ENCODE peak calls at places on chromosomes 6 and 20, in five cellular contexts. One of them, this sample, is unnamed.

GRCh38 chr20:62701161-62702007 is 7.3 kb upstream of the NTSR1 start:
- DNase-seq in stimulated activated CD4-positive, alpha-beta T cell treated with anti-CD3 and anti-CD28 coated beads, Interleukin-1b, Interleukin-23, amount 100 ng/mL, for 24 hours: no peak
- DNase-seq in HS-5: no peak
- DNase-seq in NCI-H146: no peak
- DNase-seq in neuronal stem cell: no peak
- DNase-seq in this sample: peak; percentile 82

GRCh38 chr6:16316741-16317251 is 78.4 kb downstream of the GMPR start:
- DNase-seq in stimulated activated CD4-positive, alpha-beta T cell treated with anti-CD3 and anti-CD28 coated beads, Interleukin-1b, Interleukin-23, amount 100 ng/mL, for 24 hours: no peak
- DNase-seq in HS-5: no peak
- DNase-seq in NCI-H146: peak; percentile 71
- DNase-seq in neuronal stem cell: no peak
- DNase-seq in this sample: peak; percentile 86

GRCh38 chr6:8589941-8590676 is 154.8 kb upstream of the SLC35B3 start:
- DNase-seq in NCI-H146: peak; percentile 9
- DNase-seq in neuronal stem cell: no peak
- DNase-seq in stimulated activated CD4-positive, alpha-beta T cell treated with anti-CD3 and anti-CD28 coated beads, Interleukin-1b, Interleukin-23, amount 100 ng/mL, for 24 hours: no peak
- DNase-seq in HS-5: no peak
- DNase-seq in this sample: no peak

GRCh38 chr6:16257999-16258708 is 19.8 kb downstream of the GMPR start:
- DNase-seq in stimulated activated CD4-positive, alpha-beta T cell treated with anti-CD3 and anti-CD28 coated beads, Interleukin-1b, Interleukin-23, amount 100 ng/mL, for 24 hours: no peak
- DNase-seq in neuronal stem cell: no peak
- DNase-seq in HS-5: no peak
- DNase-seq in NCI-H146: no peak
- DNase-seq in this sample: peak; percentile 62

GRCh38 chr20:51447097-51447764 is 95.3 kb downstream of the NFATC2 start:
- DNase-seq in stimulated activated CD4-positive, alpha-beta T cell treated with anti-CD3 and anti-CD28 coated beads, Interleukin-1b, Interleukin-23, amount 100 ng/mL, for 24 hours: no peak
- DNase-seq in HS-5: peak; percentile 100
- DNase-seq in NCI-H146: no peak
- DNase-seq in neuronal stem cell: peak; percentile 35
- DNase-seq in this sample: peak; percentile 94

GRCh38 chr6:34958748-34959147 is 69.7 kb downstream of the ANKS1A start:
- DNase-seq in NCI-H146: no peak
- DNase-seq in stimulated activated CD4-positive, alpha-beta T cell treated with anti-CD3 and anti-CD28 coated beads, Interleukin-1b, Interleukin-23, amount 100 ng/mL, for 24 hours: no peak
- DNase-seq in neuronal stem cell: no peak
- DNase-seq in HS-5: no peak
- DNase-seq in this sample: no peak

GRCh38 chr20:58069207-58069606 is 159.2 kb downstream of the ANKRD60 start:
- DNase-seq in neuronal stem cell: no peak
- DNase-seq in HS-5: no peak
- DNase-seq in NCI-H146: no peak
- DNase-seq in stimulated activated CD4-positive, alpha-beta T cell treated with anti-CD3 and anti-CD28 coated beads, Interleukin-1b, Interleukin-23, amount 100 ng/mL, for 24 hours: no peak
- DNase-seq in this sample: no peak

GRCh38 chr6:5457983-5458683 is 196.8 kb downstream of the FARS2 start:
- DNase-seq in stimulated activated CD4-positive, alpha-beta T cell treated with anti-CD3 and anti-CD28 coated beads, Interleukin-1b, Interleukin-23, amount 100 ng/mL, for 24 hours: no peak
- DNase-seq in HS-5: no peak
- DNase-seq in NCI-H146: peak; percentile 46
- DNase-seq in neuronal stem cell: no peak
- DNase-seq in this sample: no peak

GRCh38 chr6:83053678-83054077 is 12.0 kb downstream of the UBE3D start:
- DNase-seq in stimulated activated CD4-positive, alpha-beta T cell treated with anti-CD3 and anti-CD28 coated beads, Interleukin-1b, Interleukin-23, amount 100 ng/mL, for 24 hours: no peak
- DNase-seq in neuronal stem cell: no peak
- DNase-seq in HS-5: no peak
- DNase-seq in NCI-H146: no peak
- DNase-seq in this sample: no peak

GRCh38 chr6:113879186-113880096 is 22.3 kb downstream of the MARCKS start:
- DNase-seq in NCI-H146: peak; percentile 75
- DNase-seq in neuronal stem cell: peak; percentile 31
- DNase-seq in HS-5: no peak
- DNase-seq in stimulated activated CD4-positive, alpha-beta T cell treated with anti-CD3 and anti-CD28 coated beads, Interleukin-1b, Interleukin-23, amount 100 ng/mL, for 24 hours: no peak
- DNase-seq in this sample: no peak

GRCh38 chr6:52577778-52578473 is 1.1 kb upstream of the TRAM2 start:
- DNase-seq in neuronal stem cell: no peak
- DNase-seq in NCI-H146: no peak
- DNase-seq in HS-5: no peak
- DNase-seq in stimulated activated CD4-positive, alpha-beta T cell treated with anti-CD3 and anti-CD28 coated beads, Interleukin-1b, Interleukin-23, amount 100 ng/mL, for 24 hours: no peak
- DNase-seq in this sample: no peak

GRCh38 chr6:163579111-163579879 is 164.8 kb downstream of the QKI start:
- DNase-seq in NCI-H146: no peak
- DNase-seq in stimulated activated CD4-positive, alpha-beta T cell treated with anti-CD3 and anti-CD28 coated beads, Interleukin-1b, Interleukin-23, amount 100 ng/mL, for 24 hours: no peak
- DNase-seq in HS-5: no peak
- DNase-seq in neuronal stem cell: no peak
- DNase-seq in this sample: no peak

GRCh38 chr6:46221221-46221793 is 50.5 kb upstream of the ENPP5 start:
- DNase-seq in NCI-H146: no peak
- DNase-seq in HS-5: peak; percentile 9
- DNase-seq in neuronal stem cell: peak; percentile 32
- DNase-seq in stimulated activated CD4-positive, alpha-beta T cell treated with anti-CD3 and anti-CD28 coated beads, Interleukin-1b, Interleukin-23, amount 100 ng/mL, for 24 hours: no peak
- DNase-seq in this sample: no peak

GRCh38 chr20:59829415-59830106 is 103.9 kb downstream of the SYCP2 start:
- DNase-seq in stimulated activated CD4-positive, alpha-beta T cell treated with anti-CD3 and anti-CD28 coated beads, Interleukin-1b, Interleukin-23, amount 100 ng/mL, for 24 hours: no peak
- DNase-seq in NCI-H146: no peak
- DNase-seq in neuronal stem cell: no peak
- DNase-seq in HS-5: no peak
- DNase-seq in this sample: peak; percentile 55

GRCh38 chr6:47309326-47310130 is at the start of gene TNFRSF21:
- DNase-seq in HS-5: peak; percentile 65
- DNase-seq in stimulated activated CD4-positive, alpha-beta T cell treated with anti-CD3 and anti-CD28 coated beads, Interleukin-1b, Interleukin-23, amount 100 ng/mL, for 24 hours: peak; percentile 76
- DNase-seq in NCI-H146: peak; percentile 95
- DNase-seq in neuronal stem cell: peak; percentile 88
- DNase-seq in this sample: peak; percentile 97

GRCh38 chr6:43861212-43861918 is 91.4 kb downstream of the VEGFA start:
- DNase-seq in NCI-H146: no peak
- DNase-seq in HS-5: no peak
- DNase-seq in neuronal stem cell: no peak
- DNase-seq in stimulated activated CD4-positive, alpha-beta T cell treated with anti-CD3 and anti-CD28 coated beads, Interleukin-1b, Interleukin-23, amount 100 ng/mL, for 24 hours: no peak
- DNase-seq in this sample: no peak

GRCh38 chr6:127457444-127458064 is 1.6 kb downstream of the KIAA0408 start:
- DNase-seq in stimulated activated CD4-positive, alpha-beta T cell treated with anti-CD3 and anti-CD28 coated beads, Interleukin-1b, Interleukin-23, amount 100 ng/mL, for 24 hours: no peak
- DNase-seq in neuronal stem cell: no peak
- DNase-seq in NCI-H146: no peak
- DNase-seq in HS-5: no peak
- DNase-seq in this sample: no peak

GRCh38 chr20:47276856-47277541 is 79.5 kb downstream of the ZMYND8 start:
- DNase-seq in HS-5: no peak
- DNase-seq in NCI-H146: peak; percentile 42
- DNase-seq in neuronal stem cell: no peak
- DNase-seq in stimulated activated CD4-positive, alpha-beta T cell treated with anti-CD3 and anti-CD28 coated beads, Interleukin-1b, Interleukin-23, amount 100 ng/mL, for 24 hours: no peak
- DNase-seq in this sample: peak; percentile 77

This sample was measured in osteoblast.